ENCODE peak calls at places on chromosomes 11 and 22, in nine cellular contexts. Y, K, H, J, Q, O, T, A and I are unnamed samples.

GRCh38 chr22:30321461-30321860 is 5.3 kb downstream of the TBC1D10A start:
- DNase-seq in A (no peak), T (peak), Q (no peak), K (peak), Y (no peak), O (no peak), H (no peak), J (no peak), I (no peak)

GRCh38 chr11:117849781-117850414 is 25.4 kb upstream of the FXYD2 start:
- DNase-seq in Q (no peak), Y (no peak), O (no peak), J (no peak), T (no peak), H (no peak), K (no peak), A (no peak), I (no peak)

GRCh38 chr11:10310301-10310841 is 5.5 kb downstream of the ADM start:
- DNase-seq in O (peak), H (no peak), Y (peak), K (no peak), J (no peak), T (no peak), Q (no peak), A (no peak), I (no peak)

GRCh38 chr22:43931771-43932170 is 8.2 kb downstream of the PNPLA3 start:
- DNase-seq in J (no peak), H (no peak), O (no peak), K (no peak), Q (no peak), Y (no peak), A (no peak), T (no peak), I (no peak)

GRCh38 chr11:92702771-92703170 is 266.7 kb upstream of the MTNR1B start:
- DNase-seq in T (no peak), H (no peak), Q (no peak), K (no peak), O (peak), A (no peak), Y (no peak), J (no peak), I (no peak)

GRCh38 chr11:93567406-93567819 is 24.2 kb upstream of the SMCO4 start:
- DNase-seq in O (peak), J (no peak), A (no peak), H (peak), Q (no peak), T (peak), Y (no peak), K (peak), I (no peak)

GRCh38 chr22:46390105-46390651 is 54.7 kb downstream of the TRMU start:
- DNase-seq in K (no peak), Y (no peak), O (no peak), H (no peak), Q (no peak), T (no peak), A (no peak), J (no peak), I (no peak)

GRCh38 chr11:132024587-132025295 is 654.3 kb downstream of the NTM start:
- DNase-seq in T (no peak), O (peak), A (peak), K (no peak), Q (no peak), J (no peak), H (no peak), Y (peak), I (no peak)

GRCh38 chr11:57180141-57180561 is 1.6 kb upstream of the LRRC55 start:
- DNase-seq in K (no peak), H (no peak), T (no peak), A (no peak), Q (no peak), O (no peak), J (no peak), Y (no peak), I (no peak)

DNA sequence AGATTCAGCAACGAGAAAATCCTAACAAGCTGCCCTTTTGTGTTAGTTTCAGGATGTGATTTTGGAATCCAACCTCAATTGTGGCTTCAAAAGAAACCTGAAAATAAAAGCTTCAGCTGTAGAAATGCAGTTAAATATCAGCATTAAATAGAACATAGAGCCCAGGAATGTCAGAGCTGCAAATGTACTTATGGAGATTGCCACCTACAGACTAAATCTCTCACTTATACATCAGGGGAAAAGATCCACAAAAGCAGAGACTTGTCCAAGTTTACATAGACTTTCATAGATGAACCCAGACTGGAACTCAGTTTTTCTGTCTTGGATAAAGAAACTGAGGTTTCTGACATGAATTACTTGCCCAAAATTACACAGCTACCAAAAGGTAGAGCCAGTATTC is 446.6 kb downstream of the DLG2 start:
- DNase-seq in O (no peak), Y (no peak), H (no peak), A (no peak), Q (no peak), K (no peak), T (no peak), J (no peak), I (no peak)
- TF ChIP-seq CTCF in O (no peak), Y (no peak), H (no peak), A (no peak), Q (no peak), K (no peak), T (no peak), J (no peak), I (no peak)

GRCh38 chr11:64918056-64918455 is 1.0 kb upstream of the ATG2A start:
- DNase-seq in J (no peak), H (no peak), Y (no peak), O (peak), A (no peak), K (no peak), T (no peak), Q (no peak), I (no peak)
- TF ChIP-seq CTCF in J (no peak), H (peak), Y (peak), O (peak), A (no peak), K (no peak), T (peak), Q (no peak), I (no peak)

GRCh38 chr11:41437006-41437405 is 22.4 kb downstream of the LRRC4C start:
- DNase-seq in Y (no peak), J (no peak), O (no peak), H (no peak), Q (no peak), T (no peak), K (no peak), A (no peak), I (no peak)

DNA sequence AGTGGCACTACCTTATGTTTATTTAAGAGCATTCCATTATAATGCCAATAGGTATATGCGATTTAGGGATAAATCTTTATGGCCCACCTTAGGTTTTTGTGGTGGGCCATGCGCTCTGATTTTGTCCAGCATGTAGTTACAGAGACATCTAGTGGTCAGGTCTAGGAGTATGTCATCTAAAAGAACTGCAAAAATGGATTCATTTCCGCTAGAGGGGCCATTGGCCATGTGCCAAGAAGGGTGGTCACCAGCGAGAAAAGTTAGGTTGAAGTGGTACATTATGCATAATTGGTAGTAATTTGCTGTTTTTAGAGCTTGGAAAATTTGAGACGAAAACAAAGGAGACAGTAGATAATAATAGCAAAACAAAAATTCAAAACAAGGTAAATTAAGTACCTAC is 27.7 kb downstream of the LRRC4C start:
- DNase-seq in T (no peak), Q (no peak), O (no peak), H (no peak), K (no peak), A (peak), J (no peak), Y (no peak), I (no peak)
- TF ChIP-seq CTCF in T (peak), Q (no peak), O (peak), H (no peak), K (peak), A (peak), J (no peak), Y (peak), I (no peak)

GRCh38 chr11:28632338-28632737 is 524.1 kb downstream of the METTL15 start:
- DNase-seq in K (no peak), J (no peak), T (no peak), A (no peak), H (no peak), Q (no peak), O (no peak), Y (no peak), I (no peak)

GRCh38 chr11:28636033-28636432 is 527.8 kb downstream of the METTL15 start:
- DNase-seq in K (no peak), A (no peak), Q (no peak), Y (no peak), T (no peak), O (no peak), H (no peak), J (no peak), I (no peak)

DNA sequence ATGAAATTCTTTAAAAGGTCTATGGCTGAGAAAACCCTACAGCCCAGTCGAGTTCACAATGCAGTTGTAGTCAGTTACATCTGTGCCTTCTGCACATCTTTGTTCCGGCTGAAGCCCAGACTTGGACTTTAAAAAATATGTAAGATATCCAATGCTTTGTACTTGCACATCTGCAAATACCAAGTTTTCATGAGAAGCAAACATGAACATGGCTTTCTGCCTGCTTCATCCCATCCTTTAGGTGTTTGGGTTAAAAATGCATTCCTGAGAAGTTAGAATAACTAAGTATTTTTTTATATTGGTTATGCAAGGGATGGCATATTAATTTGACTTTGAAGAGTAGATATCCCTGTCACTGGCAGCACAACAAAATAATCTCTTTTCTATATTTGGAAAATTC is 528.4 kb downstream of the METTL15 start:
- DNase-seq in Y (no peak), T (no peak), O (no peak), J (no peak), H (no peak), A (no peak), Q (no peak), K (no peak), I (no peak)
- TF ChIP-seq CTCF in Y (no peak), T (no peak), O (no peak), J (no peak), H (no peak), A (no peak), Q (no peak), K (no peak), I (no peak)

DNA sequence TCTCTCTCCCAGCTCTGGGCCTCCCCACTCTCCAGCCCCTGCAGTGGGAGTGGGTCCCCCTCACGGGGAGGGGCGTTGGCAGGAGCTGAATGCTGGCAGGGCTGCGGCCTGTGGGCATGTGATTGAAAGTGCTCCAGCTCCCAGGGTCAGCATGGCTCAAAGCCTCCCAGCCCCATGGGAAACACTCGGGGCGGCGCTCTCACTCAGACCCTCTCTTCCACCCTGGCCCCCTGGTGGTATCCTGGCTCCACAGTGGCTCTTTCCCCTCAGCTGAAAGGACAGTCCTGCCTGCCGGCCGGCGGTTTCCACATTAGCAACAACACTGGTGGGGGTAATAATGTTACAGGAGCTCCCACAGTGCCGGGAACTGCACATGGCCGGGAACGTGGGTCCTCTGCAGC is 35.5 kb downstream of the POLR3H start:
- DNase-seq in H (no peak), K (peak), Y (no peak), A (no peak), Q (no peak), O (no peak), J (no peak), T (peak), I (no peak)
- TF ChIP-seq CTCF in H (no peak), K (no peak), Y (no peak), A (no peak), Q (no peak), O (no peak), J (no peak), T (peak), I (no peak)

GRCh38 chr11:61893981-61894380 is 2.6 kb upstream of the FADS3 start:
- DNase-seq in Q (no peak), O (peak), T (no peak), A (no peak), Y (no peak), J (no peak), K (no peak), H (no peak), I (no peak)

GRCh38 chr11:61890536-61891330 is 612 bp downstream of the FADS3 start:
- DNase-seq in Y (no peak), K (peak), A (no peak), H (no peak), T (peak), Q (peak), O (peak), J (peak), I (peak)

GRCh38 chr11:61892085-61892370 is 683 bp upstream of the FADS3 start:
- DNase-seq in K (no peak), O (no peak), Q (no peak), A (no peak), T (no peak), J (no peak), Y (no peak), H (no peak), I (no peak)

GRCh38 chr11:61889831-61890230 is 1.5 kb downstream of the FADS3 start:
- DNase-seq in A (no peak), K (no peak), H (no peak), Y (no peak), O (no peak), Q (no peak), T (no peak), J (no peak), I (no peak)

GRCh38 chr11:61891331-61892084 is at the start of gene FADS3:
- DNase-seq in J (peak), A (no peak), T (peak), O (peak), Q (peak), Y (peak), K (peak), H (peak), I (no peak)
- TF ChIP-seq CTCF in J (peak), A (no peak), T (no peak), O (no peak), Q (no peak), Y (no peak), K (peak), H (no peak), I (no peak)